ENCODE peak calls at places on chromosome 1, in seven cellular contexts. Z is CD8-positive, alpha-beta memory T cell; M is cardiac septum; T is amygdala; G is activated CD8-positive, alpha-beta memory T cell treated with anti-CD3 and anti-CD28 coated beads for 48 hours; H is stimulated activated CD4-positive, alpha-beta T cell treated with anti-CD3 and anti-CD28 coated beads, TNF-alpha, amount 100 ng/mL, for 48 hours; K is cardiac fibroblast. Q is an unnamed sample.

GRCh38 chr1:981955-982558 is at the start of gene PERM1:
- DNase-seq in Z (no peak), M (peak; percentile 87), T (no peak), G (no peak), H (no peak), K (no peak), Q (no peak)

GRCh38 chr1:88562991-88563390 is 121.1 kb upstream of the PKN2 start:
- DNase-seq in Z (no peak), M (no peak), T (no peak), G (no peak), H (no peak), K (no peak), Q (no peak)

GRCh38 chr1:2584822-2585317 is 1.7 kb upstream of the PRXL2B start:
- DNase-seq in Z (no peak), M (no peak), T (no peak), G (no peak), H (no peak), K (no peak), Q (no peak)

GRCh38 chr1:209202826-209203439 is 380.6 kb upstream of the CAMK1G start:
- DNase-seq in Z (no peak), M (no peak), T (peak; percentile 10), G (no peak), H (no peak), K (peak; percentile 72), Q (peak; percentile 13)

GRCh38 chr1:235073968-235074334 is 54.7 kb downstream of the TOMM20 start:
- DNase-seq in Z (no peak), M (no peak), T (no peak), G (no peak), H (no peak), K (no peak), Q (no peak)

GRCh38 chr1:185929759-185930158 is 195.6 kb downstream of the HMCN1 start:
- DNase-seq in Z (no peak), M (no peak), T (no peak), G (no peak), H (no peak), K (peak; percentile 48), Q (no peak)

GRCh38 chr1:93827633-93828436 is 51.2 kb downstream of the DNTTIP2 start:
- DNase-seq in Z (no peak), M (no peak), T (no peak), G (no peak), H (no peak), K (peak; percentile 45), Q (no peak)

GRCh38 chr1:230067871-230068814 is 1.1 kb downstream of the GALNT2 start:
- DNase-seq in Z (no peak), M (peak; percentile 80), T (peak; percentile 52), G (no peak), H (no peak), K (peak; percentile 37), Q (no peak)

GRCh38 chr1:20248954-20249612 is 41.6 kb upstream of the VWA5B1 start:
- DNase-seq in Z (no peak), M (no peak), T (no peak), G (no peak), H (peak; percentile 21), K (no peak), Q (no peak)

GRCh38 chr1:234479866-234480265 is 887 bp upstream of the TARBP1 start:
- DNase-seq in Z (no peak), M (no peak), T (no peak), G (no peak), H (no peak), K (no peak), Q (no peak)

GRCh38 chr1:101331794-101332193 is 95.0 kb downstream of the S1PR1 start:
- DNase-seq in Z (no peak), M (no peak), T (no peak), G (no peak), H (no peak), K (no peak), Q (no peak)

GRCh38 chr1:28359592-28360239 is 9.8 kb upstream of the PHACTR4 start:
- DNase-seq in Z (peak; percentile 59), M (peak; percentile 77), T (peak; percentile 26), G (peak; percentile 25), H (peak; percentile 47), K (peak; percentile 80), Q (peak; percentile 26)

GRCh38 chr1:10122926-10123325 is 87.4 kb upstream of the KIF1B start:
- DNase-seq in Z (no peak), M (no peak), T (no peak), G (no peak), H (no peak), K (peak; percentile 52), Q (no peak)

GRCh38 chr1:44049839-44050238 is 18.6 kb upstream of the SLC6A9 start:
- DNase-seq in Z (no peak), M (no peak), T (no peak), G (no peak), H (no peak), K (peak; percentile 97), Q (no peak)

GRCh38 chr1:182198006-182198605 is 136.6 kb upstream of the ZNF648 start:
- DNase-seq in Z (no peak), M (no peak), T (no peak), G (no peak), H (no peak), K (no peak), Q (peak; percentile 5)

GRCh38 chr1:109910963-109911798 is 532 bp downstream of the CSF1 start:
- DNase-seq in Z (no peak), M (no peak), T (no peak), G (no peak), H (no peak), K (peak; percentile 20), Q (no peak)

GRCh38 chr1:64010316-64010715 is 193.1 kb upstream of the UBE2U start:
- DNase-seq in Z (no peak), M (no peak), T (no peak), G (no peak), H (no peak), K (no peak), Q (no peak)

GRCh38 chr1:156122086-156122485 is 7.6 kb downstream of the LMNA start:
- DNase-seq in Z (no peak), M (no peak), T (no peak), G (no peak), H (no peak), K (no peak), Q (no peak)

GRCh38 chr1:19468397-19468956 is 16.9 kb downstream of the CAPZB start:
- DNase-seq in Z (peak; percentile 43), M (no peak), T (no peak), G (no peak), H (no peak), K (no peak), Q (no peak)

GRCh38 chr1:29321176-29321575 is 84.9 kb downstream of the PTPRU start:
- DNase-seq in Z (no peak), M (no peak), T (no peak), G (no peak), H (no peak), K (no peak), Q (no peak)

GRCh38 chr1:64209221-64209620 is 5.8 kb downstream of the UBE2U start:
- DNase-seq in Z (no peak), M (no peak), T (no peak), G (no peak), H (no peak), K (no peak), Q (no peak)

GRCh38 chr1:43058545-43059360 is 100.1 kb upstream of the SLC2A1 start:
- DNase-seq in Z (no peak), M (no peak), T (no peak), G (no peak), H (no peak), K (peak; percentile 62), Q (peak; percentile 7)

Q was measured in hippocampal formation.